ENCODE peak calls at places on chromosomes 1 and 21, in six cellular contexts. E, M, Y, Z, V and J are unnamed samples. For H3K36me3, the result is how much of the 10 kb centered on the place peaks cover.

GRCh38 chr1:89580036-89580435 is 52.9 kb upstream of the LRRC8C start:
- DNase-seq in E (no peak), M (no peak), Y (no peak), Z (no peak), V (no peak), J (no peak)

GRCh38 chr1:208880433-208881100 is 636.4 kb upstream of the PLXNA2 start:
- DNase-seq in E (no peak), M (no peak), Y (no peak), Z (no peak), V (no peak), J (no peak)

GRCh38 chr1:21931171-21932093 is 5.7 kb downstream of the HSPG2 start:
- DNase-seq in E (peak), M (peak), Y (no peak), Z (no peak), V (peak), J (peak)

GRCh38 chr1:206074839-206075238 is 21.9 kb downstream of the RHEX start:
- DNase-seq in E (no peak), M (no peak), Y (no peak), Z (no peak), V (no peak), J (no peak)

GRCh38 chr21:43824883-43825609 is 35.7 kb downstream of the RRP1 start:
- DNase-seq in E (no peak), M (no peak), Y (no peak), Z (no peak), V (no peak), J (peak)

GRCh38 chr1:90402893-90403849 is 313.9 kb downstream of the BARHL2 start:
- DNase-seq in E (peak), M (no peak), Y (no peak), Z (no peak), V (peak), J (no peak)

GRCh38 chr1:59055908-59056719 is 240.8 kb upstream of the FGGY start:
- DNase-seq in E (no peak), M (no peak), Y (no peak), Z (no peak), V (no peak), J (no peak)

GRCh38 chr1:88877382-88877825 is 14.0 kb downstream of the GTF2B start:
- DNase-seq in E (peak), M (no peak), Y (no peak), Z (peak), V (no peak), J (no peak)

GRCh38 chr1:157135070-157135469 is 3.1 kb downstream of the ETV3 start:
- DNase-seq in E (no peak), M (no peak), Y (no peak), Z (no peak), V (no peak), J (no peak)

GRCh38 chr21:28737671-28738279 is 254.9 kb downstream of the LTN1 start:
- DNase-seq in E (peak), M (no peak), Y (no peak), Z (no peak), V (no peak), J (no peak)

GRCh38 chr21:31343680-31344480 is at the start of gene TIAM1:
- DNase-seq in E (peak), M (peak), Y (no peak), Z (no peak), V (peak), J (no peak)

GRCh38 chr1:65846911-65847310 is 54.2 kb downstream of the PDE4B start:
- DNase-seq in E (no peak), M (no peak), Y (no peak), Z (no peak), V (no peak), J (no peak)

GRCh38 chr1:89566761-89567174 is 42.1 kb downstream of the LRRC8B start:
- DNase-seq in E (peak), M (peak), Y (no peak), Z (no peak), V (no peak), J (peak)

GRCh38 chr1:156114919-156115513 is 505 bp downstream of the LMNA start:
- DNase-seq in E (no peak), M (peak), Y (no peak), Z (peak), V (no peak), J (peak)

GRCh38 chr1:230282157-230282556 is 144.0 kb downstream of the PGBD5 start:
- DNase-seq in E (no peak), M (peak), Y (no peak), Z (no peak), V (no peak), J (no peak)

GRCh38 chr1:234960722-234961467 is 167.7 kb downstream of the TOMM20 start:
- DNase-seq in E (peak), M (no peak), Y (no peak), Z (peak), V (no peak), J (no peak)

GRCh38 chr21:46099476-46099875 is 1.6 kb downstream of the COL6A2 start:
- DNase-seq in E (peak), M (peak), Y (no peak), Z (no peak), V (no peak), J (peak)

GRCh38 chr1:177945943-177946650 is 23.8 kb downstream of the SEC16B start:
- DNase-seq in E (peak), M (no peak), Y (no peak), Z (peak), V (peak), J (peak)

GRCh38 chr21:29821230-29821629 is 118.6 kb downstream of the GRIK1 start:
- DNase-seq in E (no peak), M (no peak), Y (no peak), Z (no peak), V (no peak), J (no peak)

GRCh38 chr1:64470670-64471217 is 815 bp downstream of the CACHD1 start:
- DNase-seq in E (no peak), M (peak), Y (no peak), Z (no peak), V (no peak), J (peak)

GRCh38 chr1:178057863-178058576 is 35.9 kb upstream of the RASAL2 start:
- DNase-seq in E (peak), M (no peak), Y (no peak), Z (no peak), V (peak), J (peak)

GRCh38 chr1:17831619-17832018 is 76.5 kb downstream of the ACTL8 start:
- DNase-seq in E (peak), M (no peak), Y (no peak), Z (peak), V (no peak), J (no peak)

GRCh38 chr1:227546055-227546454 is 17.3 kb upstream of the ZNF678 start:
- DNase-seq in E (no peak), M (no peak), Y (no peak), Z (no peak), V (no peak), J (peak)

GRCh38 chr1:2493691-2494322 is 17.7 kb downstream of the PLCH2 start:
- DNase-seq in E (no peak), M (no peak), Y (no peak), Z (no peak), V (no peak), J (no peak)

GRCh38 chr1:17370618-17371017 is 1.4 kb upstream of the PADI6 start:
- DNase-seq in E (no peak), M (no peak), Y (no peak), Z (no peak), V (no peak), J (no peak)

GRCh38 chr1:82323144-82323543 is 522.4 kb downstream of the ADGRL2 start:
- DNase-seq in E (no peak), M (no peak), Y (no peak), Z (no peak), V (no peak), J (no peak)

GRCh38 chr1:54409156-54410142 is 3.3 kb upstream of the SSBP3 start:
- DNase-seq in E (no peak), M (no peak), Y (peak), Z (peak), V (no peak), J (peak)

GRCh38 chr1:109659997-109660755 is 4.3 kb downstream of the GSTM4 start:
- DNase-seq in E (peak), M (no peak), Y (no peak), Z (no peak), V (no peak), J (no peak)

GRCh38 chr1:39431927-39432326 is 59.5 kb upstream of the BMP8A start:
- DNase-seq in E (peak), M (no peak), Y (no peak), Z (no peak), V (no peak), J (no peak)

GRCh38 chr1:240802271-240802670 is 190.3 kb upstream of the GREM2 start:
- DNase-seq in E (no peak), M (no peak), Y (no peak), Z (no peak), V (no peak), J (no peak)

GRCh38 chr1:29853716-29854330 is 617.5 kb downstream of the PTPRU start:
- DNase-seq in E (no peak), M (no peak), Y (no peak), Z (no peak), V (no peak), J (no peak)

GRCh38 chr1:65505547-65506325 is 85.3 kb downstream of the LEPR start:
- DNase-seq in E (no peak), M (no peak), Y (no peak), Z (no peak), V (no peak), J (no peak)

GRCh38 chr1:55560246-55560645 is 345.1 kb upstream of the USP24 start:
- DNase-seq in E (peak), M (no peak), Y (no peak), Z (no peak), V (no peak), J (no peak)

GRCh38 chr1:6580119-6580587 is 359 bp downstream of the ZBTB48 start:
- DNase-seq in E (no peak), M (no peak), Y (no peak), Z (no peak), V (no peak), J (no peak)

GRCh38 chr21:45262041-45262581 is 25.6 kb downstream of the POFUT2 start:
- DNase-seq in E (no peak), M (no peak), Y (no peak), Z (no peak), V (no peak), J (peak)

GRCh38 chr1:115976900-115977480 is 677 bp downstream of the SLC22A15 start:
- DNase-seq in E (no peak), M (no peak), Y (no peak), Z (no peak), V (no peak), J (no peak)

GRCh38 chr1:96579639-96580038 is 141.9 kb upstream of the PTBP2 start:
- DNase-seq in E (peak), M (no peak), Y (no peak), Z (no peak), V (no peak), J (no peak)

GRCh38 chr1:244962140-244962539 is 97.8 kb upstream of the HNRNPU start:
- DNase-seq in E (no peak), M (no peak), Y (no peak), Z (no peak), V (no peak), J (no peak)
- H3K36me3 ChIP-seq in E (under half), M (under half), Y (under half), Z (under half), V (under half), J (under half)

DNA sequence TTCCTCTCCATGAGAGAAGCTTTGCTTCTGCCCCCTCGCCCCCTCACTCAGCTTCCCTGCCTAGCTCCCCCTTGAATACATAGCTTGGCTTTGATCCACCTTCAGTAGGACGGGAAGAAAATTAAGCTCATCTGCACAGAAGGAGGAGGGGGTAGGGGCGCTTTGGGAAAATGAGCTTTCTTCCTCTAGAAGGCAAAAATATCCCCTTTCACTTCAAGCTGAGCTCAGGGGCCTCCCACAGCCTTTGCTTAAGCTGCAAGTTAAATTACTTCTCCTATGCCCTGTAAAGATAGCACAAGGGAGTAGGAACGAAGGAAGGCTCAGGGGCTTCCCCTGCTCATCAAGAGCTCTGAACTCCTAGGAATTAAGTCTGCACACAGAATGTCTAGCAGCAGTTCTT is 65.2 kb upstream of the GOLT1A start:
- DNase-seq in E (no peak), M (no peak), Y (no peak), Z (no peak), V (no peak), J (no peak)
- H3K36me3 ChIP-seq in E (under half), M (under half), Y (under half), Z (under half), V (under half), J (under half)

DNA sequence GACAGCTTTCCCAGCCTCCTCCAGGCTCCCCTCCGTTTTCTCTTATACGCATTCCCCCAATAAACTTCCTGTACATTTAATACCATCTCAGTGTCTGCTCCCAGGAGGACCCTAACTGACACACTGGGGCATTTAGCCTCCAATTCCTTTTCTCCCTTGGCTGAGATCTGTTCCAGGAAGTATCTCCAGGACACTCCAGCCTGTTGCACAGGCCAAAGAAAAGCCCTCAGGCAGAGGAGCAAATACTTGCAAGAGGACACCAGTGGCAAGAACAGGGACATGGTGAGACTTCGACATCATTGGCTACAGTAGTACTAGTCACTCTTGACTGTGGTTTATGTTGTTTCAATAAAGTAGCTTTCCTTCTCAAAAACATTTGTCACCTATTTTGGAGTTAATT is 4.7 kb upstream of the SYNJ1 start:
- DNase-seq in E (no peak), M (no peak), Y (no peak), Z (no peak), V (no peak), J (no peak)
- H3K36me3 ChIP-seq in E (under half), M (under half), Y (under half), Z (under half), V (under half), J (under half)

DNA sequence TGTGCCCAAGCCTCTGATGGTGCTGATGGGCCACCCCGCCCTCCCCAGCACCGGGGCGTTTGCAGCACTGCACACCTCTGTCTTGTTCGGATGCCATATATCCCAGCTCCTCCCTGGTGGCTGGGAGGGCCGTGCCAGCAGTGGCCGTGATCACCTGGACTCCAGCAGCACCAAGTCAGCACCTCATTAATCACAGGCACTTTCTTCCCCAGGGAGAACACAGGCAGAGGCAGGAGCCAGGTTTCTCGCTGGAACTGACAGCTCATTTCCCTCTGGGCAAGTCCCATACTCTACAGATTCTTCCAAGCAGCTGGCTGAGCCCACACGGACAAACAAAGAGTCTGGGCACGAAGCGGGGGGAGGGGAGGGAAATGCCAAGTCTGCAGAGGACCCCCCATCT is 141.7 kb upstream of the EDN2 start:
- DNase-seq in E (peak), M (no peak), Y (no peak), Z (no peak), V (peak), J (no peak)
- H3K36me3 ChIP-seq in E (under half), M (under half), Y (under half), Z (under half), V (under half), J (under half)

GRCh38 chr1:37562984-37563383 is 6.2 kb downstream of the DNALI1 start:
- DNase-seq in E (no peak), M (no peak), Y (no peak), Z (no peak), V (no peak), J (no peak)

GRCh38 chr1:37561794-37562132 is 5.0 kb downstream of the DNALI1 start:
- DNase-seq in E (peak), M (no peak), Y (no peak), Z (no peak), V (peak), J (no peak)

GRCh38 chr1:37561096-37561793 is 4.5 kb downstream of the DNALI1 start:
- DNase-seq in E (no peak), M (no peak), Y (no peak), Z (no peak), V (no peak), J (no peak)

GRCh38 chr1:37570528-37571334 is 14.0 kb downstream of the DNALI1 start:
- DNase-seq in E (no peak), M (no peak), Y (no peak), Z (peak), V (no peak), J (no peak)

DNA sequence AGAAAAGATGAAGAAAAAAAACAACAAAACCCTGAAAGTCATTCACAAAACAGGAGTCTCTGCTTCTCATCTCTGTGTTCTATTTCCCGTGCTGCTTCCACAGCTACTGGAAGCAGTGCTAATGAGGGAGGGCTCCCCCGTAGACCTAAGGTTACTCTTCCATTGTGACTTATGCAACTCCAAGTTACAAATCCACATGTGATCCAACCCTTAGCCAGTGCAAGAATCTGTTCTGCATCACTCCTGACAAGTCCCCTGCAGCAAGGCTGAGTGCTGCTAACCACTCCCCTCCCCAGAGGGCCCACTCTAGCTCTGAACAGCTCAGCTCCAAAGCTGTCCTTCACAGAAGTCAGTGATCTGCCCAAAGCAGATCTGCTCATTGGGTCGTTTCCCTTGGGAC is 10.3 kb downstream of the DNALI1 start:
- DNase-seq in E (no peak), M (no peak), Y (no peak), Z (no peak), V (no peak), J (no peak)
- H3K36me3 ChIP-seq in E (under half), M (half or more), Y (under half), Z (under half), V (half or more), J (under half)